ENCODE peak calls at places on chromosomes 13 and 19, in nine cellular contexts. M is coronary artery; Y is activated CD8-positive, alpha-beta T cell treated with anti-CD3 and anti-CD28 coated beads, Interleukin-2, amount 10 ng/mL, durations not matched to agents 7 days and 5 days; L is stimulated activated CD4-positive, alpha-beta T cell treated with anti-CD3 and anti-CD28 coated beads, Interleukin-15, amount 100 ng/mL, for 1 hour; J is GM23338; T is progenitor cell of endocrine pancreas; K is CD8-positive, alpha-beta T cell; O is ovary; X is brain microvascular endothelial cell. S is an unnamed sample.

GRCh38 chr19:27795369-27795768 is 1417.6 kb downstream of the UQCRFS1 start:
- DNase-seq in K (no peak), L (no peak), T (no peak), Y (no peak), M (no peak), X (no peak), J (no peak), O (no peak), S (no peak)

GRCh38 chr13:112198611-112199010 is 131.7 kb downstream of the SOX1 start:
- DNase-seq in L (no peak), T (no peak), J (no peak), Y (no peak), O (no peak), M (peak), X (no peak), K (no peak), S (no peak)

GRCh38 chr13:21005193-21005592 is 56.2 kb downstream of the LATS2 start:
- DNase-seq in T (no peak), M (peak), X (no peak), J (no peak), Y (no peak), K (no peak), L (no peak), O (peak), S (no peak)

GRCh38 chr13:98254541-98254940 is 77.5 kb upstream of the RNF113B start:
- DNase-seq in Y (no peak), X (no peak), J (no peak), T (no peak), K (no peak), L (no peak), O (no peak), M (peak), S (no peak)

GRCh38 chr13:33169273-33169980 is 116.1 kb downstream of the STARD13 start:
- DNase-seq in Y (no peak), T (no peak), M (no peak), K (no peak), X (peak), L (no peak), J (no peak), O (no peak), S (no peak)

GRCh38 chr13:74006666-74007065 is 127.5 kb downstream of the KLF12 start:
- DNase-seq in J (no peak), K (no peak), M (no peak), T (no peak), Y (no peak), L (no peak), X (no peak), O (no peak), S (no peak)

GRCh38 chr19:18833849-18834643 is 2.3 kb downstream of the UPF1 start:
- DNase-seq in J (peak), L (no peak), K (no peak), Y (no peak), T (no peak), X (no peak), M (no peak), O (no peak), S (no peak)

GRCh38 chr19:50323782-50324133 is 5.4 kb downstream of the KCNC3 start:
- DNase-seq in L (no peak), M (no peak), X (no peak), Y (no peak), J (no peak), O (no peak), T (no peak), K (no peak), S (no peak)

GRCh38 chr13:36131215-36131930 is at the start of gene DCLK1:
- DNase-seq in M (no peak), X (peak), L (no peak), J (peak), T (peak), K (no peak), O (peak), Y (no peak), S (peak)

GRCh38 chr13:113584870-113585671 is 518 bp downstream of the TFDP1 start:
- DNase-seq in Y (peak), T (no peak), J (peak), O (no peak), X (no peak), K (peak), M (peak), L (peak), S (peak)

GRCh38 chr13:36919206-36919832 is 719 bp downstream of the SMAD9 start:
- DNase-seq in L (no peak), X (no peak), O (peak), K (no peak), T (peak), M (no peak), J (peak), Y (no peak), S (peak)

GRCh38 chr13:72104656-72105180 is 237.7 kb upstream of the DACH1 start:
- DNase-seq in L (no peak), Y (no peak), M (no peak), O (no peak), J (no peak), T (no peak), K (no peak), X (peak), S (no peak)

GRCh38 chr19:15583346-15583745 is 31.7 kb upstream of the CYP4F8 start:
- DNase-seq in J (no peak), L (no peak), K (peak), O (no peak), Y (no peak), X (no peak), M (peak), T (no peak), S (no peak)

GRCh38 chr19:18594096-18594823 is 5.7 kb downstream of the REX1BD start:
- DNase-seq in J (peak), L (peak), O (peak), X (peak), T (peak), Y (peak), K (peak), M (no peak), S (peak)

GRCh38 chr19:5228932-5229777 is 111.5 kb downstream of the PTPRS start:
- DNase-seq in Y (no peak), T (no peak), J (peak), X (no peak), K (no peak), O (peak), M (no peak), L (no peak), S (no peak)

GRCh38 chr13:29568731-29569130 is 26.8 kb downstream of the SLC7A1 start:
- DNase-seq in T (no peak), O (no peak), K (no peak), Y (no peak), X (no peak), J (no peak), L (no peak), M (peak), S (no peak)

GRCh38 chr19:54424660-54425381 is 9.6 kb downstream of the TTYH1 start:
- DNase-seq in K (no peak), Y (no peak), T (no peak), O (no peak), L (no peak), M (no peak), J (no peak), X (no peak), S (no peak)

GRCh38 chr19:39409886-39410619 is 2.4 kb upstream of the PLEKHG2 start:
- DNase-seq in M (peak), O (peak), X (peak), K (peak), T (no peak), L (peak), Y (peak), J (peak), S (peak)

GRCh38 chr19:49682274-49682673 is 5.2 kb downstream of the PRMT1 start:
- DNase-seq in T (no peak), K (no peak), O (no peak), M (no peak), Y (no peak), X (no peak), L (no peak), J (no peak), S (no peak)

GRCh38 chr13:67230774-67231480 is 791 bp upstream of the PCDH9 start:
- DNase-seq in O (peak), K (no peak), Y (peak), X (peak), M (peak), L (peak), J (peak), T (peak), S (peak)

GRCh38 chr13:112629161-112629560 is 41.2 kb upstream of the TUBGCP3 start:
- DNase-seq in O (no peak), L (no peak), K (no peak), T (no peak), Y (no peak), X (no peak), M (no peak), J (no peak), S (no peak)

GRCh38 chr19:14102102-14102696 is 11.6 kb upstream of the SAMD1 start:
- DNase-seq in T (no peak), L (no peak), O (no peak), J (no peak), K (no peak), X (no peak), Y (no peak), M (no peak), S (no peak)

GRCh38 chr13:77492982-77493381 is 42.5 kb upstream of the SCEL start:
- DNase-seq in M (no peak), X (peak), O (no peak), L (no peak), K (no peak), J (no peak), T (no peak), Y (no peak), S (peak)

GRCh38 chr19:8973501-8974091 is 36.6 kb downstream of the MUC16 start:
- DNase-seq in T (no peak), L (no peak), K (no peak), Y (peak), J (peak), X (peak), M (no peak), O (no peak), S (no peak)

GRCh38 chr19:55585658-55586339 is 5.2 kb upstream of the ZNF579 start:
- DNase-seq in L (peak), M (no peak), Y (no peak), T (peak), X (peak), K (no peak), J (peak), O (peak), S (peak)

GRCh38 chr13:24050292-24050711 is 110.2 kb upstream of the SPATA13 start:
- DNase-seq in M (peak), L (no peak), O (peak), K (no peak), J (no peak), T (no peak), Y (no peak), X (peak), S (no peak)

GRCh38 chr13:95304446-95304845 is 3.2 kb upstream of the ABCC4 start:
- DNase-seq in Y (no peak), L (no peak), O (no peak), X (no peak), J (no peak), T (no peak), M (no peak), K (no peak), S (no peak)

S was measured in NCI-H82.